ENCODE peak calls at places on chromosome 13, in eight cellular contexts. Q is H7, Z is SW480, D is endothelial cell, N is heart right ventricle, C is mucosa of gallbladder, K is T1000, U is HL-60. Y is an unnamed sample.

GRCh38 chr13:35917942-35918645 is 213.1 kb downstream of the DCLK1 start:
- DNase-seq in C (no peak), K (no peak), N (no peak), Z (no peak), U (no peak), Q (no peak), D (no peak), Y (no peak)

GRCh38 chr13:47175172-47175806 is 278.4 kb upstream of the HTR2A start:
- DNase-seq in Q (no peak), Z (peak), U (peak), D (no peak), N (no peak), C (no peak), K (no peak), Y (no peak)

GRCh38 chr13:98771838-98772611 is 19.6 kb upstream of the SLC15A1 start:
- DNase-seq in D (no peak), N (no peak), Z (no peak), Q (no peak), C (peak), K (no peak), U (no peak), Y (no peak)

GRCh38 chr13:106595623-106596022 is 27.7 kb upstream of the ARGLU1 start:
- DNase-seq in U (no peak), Z (no peak), Q (no peak), K (no peak), D (no peak), C (no peak), N (peak), Y (no peak)

GRCh38 chr13:42039457-42039945 is 8.9 kb upstream of the DGKH start:
- DNase-seq in K (no peak), C (no peak), D (no peak), Q (no peak), U (no peak), Z (no peak), N (peak), Y (no peak)

GRCh38 chr13:21060063-21060826 is 1.1 kb downstream of the LATS2 start:
- DNase-seq in Z (peak), U (no peak), Q (peak), N (peak), C (peak), K (no peak), D (peak), Y (peak)

GRCh38 chr13:46519177-46519576 is 33.8 kb upstream of the LRCH1 start:
- DNase-seq in K (no peak), N (no peak), Q (no peak), C (no peak), Z (no peak), U (no peak), D (no peak), Y (no peak)

GRCh38 chr13:43269037-43269476 is 245.7 kb downstream of the DNAJC15 start:
- DNase-seq in C (peak), Z (no peak), D (no peak), Q (no peak), N (no peak), U (no peak), K (peak), Y (no peak)